ENCODE peak calls at places on chromosomes 12 and 14, in ten cellular contexts. T, L, W, Q, U, M, O, A, J and C are unnamed samples.

GRCh38 chr12:78392918-78393317 is 471.7 kb upstream of the SYT1 start:
- DNase-seq in T (no peak), A (peak; percentile 47), U (peak; percentile 5), O (no peak), M (peak; percentile 31), J (no peak), Q (no peak), L (peak; percentile 46), W (no peak), C (peak; percentile 12)

GRCh38 chr12:52032797-52033505 is 18.3 kb upstream of the NR4A1 start:
- DNase-seq in W (peak; percentile 72), Q (peak; percentile 87), L (peak; percentile 94), T (peak; percentile 87), A (peak; percentile 91), J (peak; percentile 92), O (peak; percentile 93), M (peak; percentile 84), U (peak; percentile 93), C (peak; percentile 72)

GRCh38 chr12:3042394-3042793 is 34.8 kb upstream of the TSPAN9 start:
- DNase-seq in T (no peak), J (no peak), A (no peak), W (no peak), U (peak; percentile 54), L (no peak), Q (no peak), M (no peak), O (peak; percentile 37), C (no peak)

GRCh38 chr12:32274665-32275064 is 124.7 kb upstream of the FGD4 start:
- DNase-seq in M (no peak), A (no peak), J (no peak), W (no peak), U (no peak), T (no peak), L (no peak), Q (no peak), O (no peak), C (no peak)

GRCh38 chr12:32196250-32197198 is 89.9 kb downstream of the BICD1 start:
- DNase-seq in J (no peak), T (no peak), O (no peak), W (no peak), M (no peak), A (no peak), U (no peak), L (no peak), Q (no peak), C (no peak)

GRCh38 chr14:21476526-21476924 is 234 bp downstream of the RAB2B start:
- DNase-seq in L (peak; percentile 74), W (peak; percentile 58), O (no peak), M (no peak), T (peak; percentile 78), U (no peak), Q (no peak), J (peak; percentile 77), A (peak; percentile 71), C (no peak)

GRCh38 chr14:80638620-80639215 is 302.8 kb downstream of the CEP128 start:
- DNase-seq in W (no peak), J (peak; percentile 21), U (no peak), M (no peak), O (no peak), Q (no peak), L (peak; percentile 82), A (no peak), T (no peak), C (peak; percentile 77)

GRCh38 chr12:75955251-75955650 is 76.3 kb downstream of the PHLDA1 start:
- DNase-seq in O (no peak), U (no peak), W (no peak), L (no peak), Q (no peak), M (no peak), J (no peak), A (no peak), T (no peak), C (no peak)

GRCh38 chr12:18502422-18502821 is 235.4 kb downstream of the PLCZ1 start:
- DNase-seq in W (no peak), O (no peak), U (no peak), J (no peak), T (no peak), M (no peak), L (no peak), A (no peak), Q (no peak), C (no peak)

GRCh38 chr12:72453079-72453478 is 180.9 kb downstream of the TRHDE start:
- DNase-seq in L (peak; percentile 3), M (no peak), T (no peak), U (no peak), J (no peak), W (no peak), Q (no peak), O (no peak), A (no peak), C (no peak)

GRCh38 chr14:36941783-36942521 is 230.5 kb downstream of the SLC25A21 start:
- DNase-seq in J (peak; percentile 84), O (peak; percentile 66), T (peak; percentile 67), Q (peak; percentile 44), A (peak; percentile 70), U (peak; percentile 88), L (peak; percentile 47), W (peak; percentile 42), M (peak; percentile 63), C (no peak)

GRCh38 chr12:75329918-75330826 is at the start of gene CAPS2:
- DNase-seq in U (peak; percentile 26), M (peak; percentile 31), L (peak; percentile 83), O (peak; percentile 90), T (peak; percentile 71), W (peak; percentile 28), J (peak; percentile 90), Q (peak; percentile 66), A (peak; percentile 80), C (peak; percentile 51)